ENCODE peak calls at places on chromosomes 4 and X, in five cellular contexts. S is AG09309, Q is right lobe of liver, C is GM10248, Y is Calu3. I is an unnamed sample.

GRCh38 chr4:153207561-153207960 is 3.3 kb downstream of the TRIM2 start:
- DNase-seq in S (no peak), Q (peak; percentile 71), C (no peak), Y (peak; percentile 58), I (no peak)

GRCh38 chr4:99816611-99817309 is at the start of gene DAPP1:
- DNase-seq in S (no peak), Q (peak; percentile 60), C (peak; percentile 74), Y (peak; percentile 73), I (no peak)

GRCh38 chr4:127778102-127778501 is 4.0 kb upstream of the HSPA4L start:
- DNase-seq in S (no peak), Q (no peak), C (no peak), Y (peak; percentile 14), I (no peak)

GRCh38 chr4:142683997-142684396 is 162.1 kb downstream of the INPP4B start:
- DNase-seq in S (peak; percentile 18), Q (no peak), C (no peak), Y (no peak), I (no peak)

GRCh38 chrX:18873189-18873791 is 110.6 kb downstream of the PHKA2 start:
- DNase-seq in S (peak; percentile 32), Q (no peak), C (no peak), Y (no peak), I (no peak)

GRCh38 chr4:159413252-159413941 is 310.5 kb downstream of the RAPGEF2 start:
- DNase-seq in S (no peak), Q (no peak), C (no peak), Y (no peak), I (no peak)

GRCh38 chr4:68257719-68258118 is 12.2 kb upstream of the TMPRSS11B start:
- DNase-seq in S (no peak), Q (no peak), C (no peak), Y (no peak), I (no peak)

GRCh38 chrX:111164728-111165127 is 68.7 kb downstream of the PAK3 start:
- DNase-seq in S (no peak), Q (no peak), C (no peak), Y (no peak), I (no peak)

GRCh38 chr4:24675723-24676122 is 91.4 kb upstream of the DHX15 start:
- DNase-seq in S (no peak), Q (no peak), C (no peak), Y (no peak), I (no peak)

GRCh38 chr4:75004755-75005668 is 72.1 kb downstream of the PARM1 start:
- DNase-seq in S (no peak), Q (no peak), C (no peak), Y (no peak), I (no peak)

GRCh38 chr4:60729194-60729593 is 470.9 kb upstream of the ADGRL3 start:
- DNase-seq in S (no peak), Q (no peak), C (no peak), Y (no peak), I (no peak)

GRCh38 chr4:26476545-26476944 is 13.7 kb downstream of the CCKAR start:
- DNase-seq in S (no peak), Q (no peak), C (no peak), Y (no peak), I (no peak)

GRCh38 chr4:3388461-3389185 is 53.1 kb upstream of the HGFAC start:
- DNase-seq in S (peak; percentile 67), Q (no peak), C (peak; percentile 79), Y (no peak), I (no peak)

GRCh38 chr4:142331132-142331531 is 515.0 kb downstream of the INPP4B start:
- DNase-seq in S (no peak), Q (no peak), C (no peak), Y (no peak), I (no peak)

GRCh38 chrX:46407036-46407752 is 138.0 kb downstream of the ZNF674 start:
- DNase-seq in S (no peak), Q (no peak), C (no peak), Y (no peak), I (no peak)

GRCh38 chr4:80926446-80926845 is 104.1 kb upstream of the BMP3 start:
- DNase-seq in S (no peak), Q (no peak), C (no peak), Y (no peak), I (no peak)

GRCh38 chr4:52657630-52658501 is 1.2 kb downstream of the USP46 start:
- DNase-seq in S (no peak), Q (no peak), C (no peak), Y (no peak), I (peak; percentile 49)

GRCh38 chrX:14916017-14916674 is 42.9 kb downstream of the MOSPD2 start:
- DNase-seq in S (peak; percentile 55), Q (no peak), C (no peak), Y (no peak), I (no peak)

GRCh38 chrX:119398974-119399771 is at the start of gene SLC25A43:
- DNase-seq in S (no peak), Q (peak; percentile 61), C (peak; percentile 82), Y (peak; percentile 33), I (peak; percentile 39)

GRCh38 chrX:16474511-16474910 is 175.4 kb upstream of the S100G start:
- DNase-seq in S (no peak), Q (no peak), C (no peak), Y (no peak), I (no peak)

GRCh38 chr4:127000090-127000489 is 632.7 kb upstream of the INTU start:
- DNase-seq in S (no peak), Q (no peak), C (no peak), Y (no peak), I (no peak)

GRCh38 chr4:20367446-20367845 is 115.7 kb downstream of the SLIT2 start:
- DNase-seq in S (no peak), Q (no peak), C (no peak), Y (no peak), I (no peak)

GRCh38 chrX:87878926-87879325 is 361.3 kb downstream of the KLHL4 start:
- DNase-seq in S (no peak), Q (no peak), C (no peak), Y (no peak), I (no peak)

GRCh38 chr4:168560184-168560834 is 63.5 kb downstream of the PALLD start:
- DNase-seq in S (no peak), Q (no peak), C (no peak), Y (peak; percentile 6), I (no peak)

GRCh38 chr4:147625733-147626132 is 8.5 kb downstream of the TMEM184C start:
- DNase-seq in S (no peak), Q (no peak), C (no peak), Y (no peak), I (no peak)

GRCh38 chr4:183987529-183987946 is 82.4 kb downstream of the STOX2 start:
- DNase-seq in S (peak; percentile 23), Q (no peak), C (no peak), Y (peak; percentile 60), I (peak; percentile 71)

GRCh38 chr4:178415925-178416324 is 973.7 kb upstream of the AGA start:
- DNase-seq in S (no peak), Q (no peak), C (peak; percentile 3), Y (no peak), I (no peak)

GRCh38 chr4:158255727-158256324 is 45.5 kb downstream of the TMEM144 start:
- DNase-seq in S (peak; percentile 20), Q (no peak), C (no peak), Y (peak; percentile 3), I (no peak)

GRCh38 chr4:106796866-106797265 is 239.2 kb downstream of the DKK2 start:
- DNase-seq in S (peak; percentile 50), Q (no peak), C (no peak), Y (no peak), I (no peak)

GRCh38 chrX:47687249-47687648 is 28.3 kb upstream of the UXT start:
- DNase-seq in S (no peak), Q (no peak), C (no peak), Y (no peak), I (no peak)

GRCh38 chr4:143819029-143819428 is 86.3 kb downstream of the GYPE start:
- DNase-seq in S (no peak), Q (no peak), C (no peak), Y (no peak), I (no peak)

GRCh38 chr4:128355301-128355700 is 67.7 kb upstream of the PGRMC2 start:
- DNase-seq in S (no peak), Q (no peak), C (no peak), Y (peak; percentile 15), I (no peak)

GRCh38 chrX:21412883-21413282 is 38.7 kb downstream of the CNKSR2 start:
- DNase-seq in S (no peak), Q (no peak), C (no peak), Y (no peak), I (no peak)
- TF ChIP-seq CTCF in S (no peak), Q (no peak), C (no peak), Y (no peak), I (no peak)

DNA sequence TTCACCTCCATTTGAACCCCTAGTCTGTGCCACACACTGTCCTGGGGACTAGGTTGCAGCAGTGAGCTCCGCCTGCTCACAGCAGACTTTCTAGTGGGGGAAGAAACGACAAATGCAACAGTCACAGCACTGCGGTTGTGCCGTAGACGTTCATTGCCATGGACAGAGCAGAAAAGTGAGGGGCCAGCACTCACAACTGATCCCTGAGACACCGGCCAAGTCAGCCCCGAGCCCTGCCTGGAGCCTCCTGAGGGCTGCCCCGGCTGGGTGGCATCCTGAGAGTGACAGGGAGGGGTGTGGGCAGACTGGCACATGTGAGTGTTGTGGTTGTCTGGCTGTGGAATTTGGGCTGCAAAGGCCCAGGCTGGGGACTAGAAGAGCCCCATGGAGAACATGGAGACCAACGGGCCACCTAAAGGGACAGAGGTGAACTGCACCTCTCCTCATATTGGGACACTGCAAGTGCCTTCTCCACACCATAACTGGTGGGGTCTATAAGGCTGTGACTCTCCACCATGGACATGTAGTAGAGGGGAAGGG is 4.6 kb downstream of the DUSP9 start:
- DNase-seq in S (no peak), Q (peak; percentile 34), C (no peak), Y (no peak), I (peak; percentile 28)
- TF ChIP-seq CTCF in S (peak; percentile 34), Q (peak; percentile 29), C (no peak), Y (peak; percentile 47), I (peak; percentile 20)

DNA sequence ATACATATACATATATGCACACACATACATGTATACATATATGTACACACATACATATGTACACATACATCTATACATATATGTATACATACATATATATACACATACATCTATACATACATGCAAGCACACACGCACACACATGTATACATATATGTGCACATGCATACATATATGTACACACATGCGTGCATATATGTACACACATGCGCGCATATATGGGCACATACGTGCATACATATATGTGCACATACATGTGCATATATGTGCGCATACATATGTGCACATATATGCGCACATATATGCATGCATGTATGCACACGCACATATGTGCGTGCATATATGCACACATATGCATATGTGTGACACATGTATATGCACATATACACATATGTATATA is 7.3 kb upstream of the MPC1L start:
- DNase-seq in S (no peak), Q (no peak), C (no peak), Y (no peak), I (no peak)
- TF ChIP-seq CTCF in S (no peak), Q (no peak), C (no peak), Y (no peak), I (no peak)

DNA sequence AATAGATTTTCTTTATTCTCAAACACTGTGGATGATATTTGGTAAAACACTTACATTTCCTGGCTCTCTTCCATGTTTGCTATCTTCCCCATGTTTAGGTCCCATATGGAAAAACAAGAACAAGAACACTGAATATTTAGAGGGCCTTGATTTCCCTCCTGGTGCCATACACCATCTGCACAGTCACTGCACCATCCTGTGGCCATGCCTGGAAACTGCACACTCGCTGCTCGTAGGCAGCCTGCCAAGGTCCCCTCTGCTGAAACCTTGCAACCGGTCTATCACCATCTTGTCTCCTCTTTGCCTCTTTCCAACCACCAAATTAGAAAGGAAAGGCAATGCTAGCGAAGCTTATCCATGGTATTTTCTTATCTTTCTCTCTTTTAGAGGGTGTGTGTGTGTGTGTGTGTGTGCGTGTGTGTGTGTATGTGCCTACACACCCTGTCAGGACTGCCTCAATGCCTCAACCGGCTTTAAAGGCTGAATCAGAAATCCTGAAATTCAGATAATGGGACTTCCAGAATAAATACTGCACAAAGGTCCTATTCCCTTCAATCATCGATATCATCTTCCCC is 124.2 kb upstream of the MBNL3 start:
- DNase-seq in S (no peak), Q (peak; percentile 57), C (peak; percentile 25), Y (peak; percentile 68), I (peak; percentile 45)
- TF ChIP-seq CTCF in S (peak; percentile 67), Q (peak; percentile 62), C (peak; percentile 66), Y (peak; percentile 44), I (peak; percentile 68)

I was measured in mesothelial cell of epicardium.